ENCODE peak calls at places on chromosomes 16 and 17, in six cellular contexts. One of them, this sample, is unnamed.

GRCh38 chr17:78484300-78485159 is 92.7 kb downstream of the DNAH17 start:
- DNase-seq in H54: peak; percentile 67
- DNase-seq in endodermal cell: peak; percentile 95
- DNase-seq in HT1080: no peak
- DNase-seq in stromal cell of bone marrow: no peak
- DNase-seq in breast epithelium: no peak
- DNase-seq in this sample: no peak

GRCh38 chr17:75869282-75870141 is 8.9 kb downstream of the TRIM47 start:
- DNase-seq in HT1080: no peak
- DNase-seq in breast epithelium: no peak
- DNase-seq in H54: peak; percentile 63
- DNase-seq in stromal cell of bone marrow: no peak
- DNase-seq in endodermal cell: peak; percentile 66
- DNase-seq in this sample: no peak

GRCh38 chr17:15384142-15384803 is 42.9 kb upstream of the TEKT3 start:
- DNase-seq in stromal cell of bone marrow: peak; percentile 28
- DNase-seq in H54: no peak
- DNase-seq in breast epithelium: no peak
- DNase-seq in HT1080: no peak
- DNase-seq in endodermal cell: no peak
- DNase-seq in this sample: peak; percentile 44

GRCh38 chr16:89048871-89049422 is 44.7 kb upstream of the ACSF3 start:
- DNase-seq in H54: no peak
- DNase-seq in HT1080: no peak
- DNase-seq in breast epithelium: no peak
- DNase-seq in stromal cell of bone marrow: no peak
- DNase-seq in endodermal cell: no peak
- DNase-seq in this sample: no peak

GRCh38 chr16:87661561-87661960 is 59.3 kb downstream of the JPH3 start:
- DNase-seq in stromal cell of bone marrow: peak; percentile 12
- DNase-seq in breast epithelium: no peak
- DNase-seq in endodermal cell: peak; percentile 95
- DNase-seq in H54: no peak
- DNase-seq in HT1080: peak; percentile 15
- DNase-seq in this sample: no peak

GRCh38 chr16:54453863-54454262 is 167.3 kb upstream of the IRX3 start:
- DNase-seq in HT1080: no peak
- DNase-seq in endodermal cell: no peak
- DNase-seq in H54: no peak
- DNase-seq in breast epithelium: no peak
- DNase-seq in stromal cell of bone marrow: no peak
- DNase-seq in this sample: no peak

GRCh38 chr16:67349172-67349571 is 22.6 kb downstream of the LRRC36 start:
- DNase-seq in breast epithelium: no peak
- DNase-seq in H54: no peak
- DNase-seq in endodermal cell: no peak
- DNase-seq in HT1080: peak; percentile 37
- DNase-seq in stromal cell of bone marrow: no peak
- DNase-seq in this sample: no peak

GRCh38 chr17:72125226-72125651 is 4.4 kb downstream of the SOX9 start:
- DNase-seq in H54: peak; percentile 60
- DNase-seq in endodermal cell: peak; percentile 69
- DNase-seq in breast epithelium: no peak
- DNase-seq in stromal cell of bone marrow: no peak
- DNase-seq in HT1080: no peak
- DNase-seq in this sample: no peak

GRCh38 chr17:74271902-74272563 is 2.0 kb upstream of the DNAI2 start:
- DNase-seq in HT1080: no peak
- DNase-seq in stromal cell of bone marrow: no peak
- DNase-seq in endodermal cell: no peak
- DNase-seq in H54: no peak
- DNase-seq in breast epithelium: no peak
- DNase-seq in this sample: peak; percentile 57

This sample was measured in lung.